ENCODE peak calls at places on chromosomes 13 and 19, in nine cellular contexts. X is neuronal stem cell; G is H1; D is effector memory CD4-positive, alpha-beta T cell; R is CD4-positive, alpha-beta memory T cell; J is left lung; T is astrocyte; I is ascending aorta; S is colonic mucosa. V is an unnamed sample. For H3K36me3, the result is how much of the 10 kb centered on the place peaks cover.

GRCh38 chr13:112992931-112993700 is 24.1 kb downstream of the MCF2L start:
- DNase-seq in T (no peak), J (no peak), X (no peak), R (no peak), S (no peak), I (no peak), G (no peak), D (no peak), V (no peak)

GRCh38 chr19:14826006-14826405 is 9.0 kb downstream of the OR7A5 start:
- DNase-seq in D (no peak), J (no peak), R (no peak), I (no peak), T (no peak), X (no peak), G (no peak), S (no peak), V (no peak)

GRCh38 chr13:111859361-111860105 is 207.4 kb upstream of the SOX1 start:
- DNase-seq in R (no peak), G (peak), S (no peak), T (no peak), D (no peak), J (no peak), X (no peak), I (no peak), V (no peak)

GRCh38 chr13:47033216-47033615 is 136.4 kb upstream of the HTR2A start:
- DNase-seq in G (no peak), X (no peak), I (no peak), T (peak), R (no peak), S (no peak), J (no peak), D (no peak), V (no peak)

GRCh38 chr19:33389574-33390119 is 16.1 kb downstream of the CEBPG start:
- DNase-seq in S (no peak), J (peak), X (no peak), D (no peak), T (no peak), I (no peak), G (no peak), R (no peak), V (no peak)

GRCh38 chr13:111372651-111373425 is 52.4 kb downstream of the TEX29 start:
- DNase-seq in S (no peak), D (no peak), J (no peak), R (no peak), G (peak), X (no peak), I (no peak), T (no peak), V (no peak)

GRCh38 chr19:5090780-5091575 is 122.1 kb downstream of the KDM4B start:
- DNase-seq in D (no peak), J (no peak), G (no peak), T (peak), X (peak), R (no peak), S (no peak), I (peak), V (no peak)

GRCh38 chr19:19535311-19536191 is 2.5 kb upstream of the CILP2 start:
- DNase-seq in R (no peak), S (no peak), I (no peak), X (no peak), T (no peak), D (no peak), J (no peak), G (no peak), V (no peak)

GRCh38 chr13:100875392-100876043 is 200.9 kb upstream of the TMTC4 start:
- DNase-seq in J (no peak), I (no peak), X (no peak), G (no peak), D (no peak), T (peak), S (no peak), R (no peak), V (peak)

GRCh38 chr13:25819856-25820530 is 231.8 kb downstream of the SHISA2 start:
- DNase-seq in S (no peak), I (no peak), J (peak), T (no peak), D (no peak), R (no peak), X (no peak), G (no peak), V (no peak)

GRCh38 chr13:61880576-61881283 is 465.1 kb upstream of the PCDH20 start:
- DNase-seq in T (no peak), J (no peak), G (no peak), I (no peak), X (no peak), R (peak), D (no peak), S (no peak), V (no peak)

GRCh38 chr13:70613295-70613694 is 505.0 kb upstream of the KLHL1 start:
- DNase-seq in J (no peak), G (no peak), D (no peak), S (no peak), T (no peak), X (no peak), R (no peak), I (no peak), V (no peak)

GRCh38 chr19:38617283-38617763 is 430 bp downstream of the MAP4K1 start:
- DNase-seq in T (no peak), X (no peak), D (no peak), I (no peak), G (no peak), S (no peak), J (no peak), R (peak), V (no peak)

GRCh38 chr13:26471807-26472206 is 85.7 kb upstream of the WASF3 start:
- DNase-seq in X (no peak), T (no peak), G (peak), J (no peak), I (no peak), D (no peak), R (no peak), S (no peak), V (no peak)

GRCh38 chr13:114134111-114134943 is 1.9 kb upstream of the RASA3 start:
- DNase-seq in J (no peak), T (no peak), I (peak), R (peak), D (no peak), G (no peak), X (no peak), S (no peak), V (peak)

GRCh38 chr19:3852614-3853254 is 16.1 kb downstream of the ZFR2 start:
- DNase-seq in S (peak), T (peak), R (no peak), I (no peak), J (no peak), X (no peak), D (peak), G (peak), V (no peak)

GRCh38 chr13:106038752-106039151 is 496.7 kb downstream of the EFNB2 start:
- DNase-seq in R (no peak), J (no peak), T (peak), X (no peak), I (no peak), G (no peak), D (no peak), S (no peak), V (no peak)

GRCh38 chr19:50659318-50660082 is 10.3 kb downstream of the C19orf81 start:
- DNase-seq in X (no peak), G (no peak), I (no peak), R (no peak), D (no peak), T (no peak), S (no peak), J (no peak), V (no peak)

GRCh38 chr13:111967572-111968201 is 99.3 kb upstream of the SOX1 start:
- DNase-seq in T (no peak), D (no peak), S (no peak), J (no peak), X (no peak), R (no peak), I (no peak), G (no peak), V (no peak)

GRCh38 chr19:51607077-51607476 is 23.1 kb downstream of the SIGLEC5 start:
- DNase-seq in D (no peak), R (no peak), G (no peak), T (no peak), S (no peak), J (no peak), X (no peak), I (no peak), V (peak)

GRCh38 chr19:51904331-51905165 is at the start of gene ZNF649:
- DNase-seq in R (peak), I (peak), S (peak), J (peak), X (peak), G (peak), D (peak), T (peak), V (peak)

GRCh38 chr13:110869231-110869804 is 45.6 kb downstream of the ANKRD10 start:
- DNase-seq in D (no peak), J (no peak), S (no peak), T (peak), X (no peak), I (no peak), R (no peak), G (no peak), V (no peak)

GRCh38 chr13:46295531-46296464 is 84.1 kb downstream of the LRRC63 start:
- DNase-seq in I (peak), R (peak), J (peak), X (no peak), D (peak), S (no peak), G (no peak), T (peak), V (peak)

GRCh38 chr19:18420931-18421330 is 1.7 kb downstream of the SSBP4 start:
- DNase-seq in X (no peak), G (no peak), R (no peak), T (no peak), D (no peak), I (no peak), J (no peak), S (no peak), V (no peak)

GRCh38 chr19:50508850-50509190 is 2.2 kb downstream of the JOSD2 start:
- DNase-seq in I (no peak), D (no peak), G (no peak), S (no peak), T (no peak), R (no peak), J (no peak), X (no peak), V (no peak)

GRCh38 chr19:46601318-46602224 is at the start of gene CALM3:
- DNase-seq in T (no peak), R (no peak), I (peak), G (no peak), S (no peak), D (no peak), X (no peak), J (no peak), V (no peak)

GRCh38 chr19:10246511-10246910 is 5.5 kb upstream of the MRPL4 start:
- DNase-seq in G (no peak), R (no peak), J (no peak), S (no peak), X (no peak), D (no peak), I (no peak), T (no peak), V (no peak)

GRCh38 chr13:27083183-27083582 is 88.4 kb downstream of the USP12 start:
- DNase-seq in D (no peak), G (no peak), R (no peak), X (no peak), S (no peak), I (no peak), J (no peak), T (no peak), V (no peak)

GRCh38 chr13:36619535-36619934 is 54.3 kb upstream of the SERTM1 start:
- DNase-seq in D (no peak), R (no peak), S (no peak), J (no peak), T (no peak), X (no peak), I (no peak), G (no peak), V (no peak)

GRCh38 chr13:51534075-51534817 is 50.0 kb upstream of the WDFY2 start:
- DNase-seq in J (peak), G (no peak), X (no peak), R (peak), T (no peak), S (no peak), D (peak), I (peak), V (peak)

GRCh38 chr19:5991244-5991838 is 13.4 kb upstream of the RANBP3 start:
- DNase-seq in D (no peak), I (no peak), S (no peak), J (no peak), G (no peak), R (no peak), X (no peak), T (no peak), V (no peak)

DNA sequence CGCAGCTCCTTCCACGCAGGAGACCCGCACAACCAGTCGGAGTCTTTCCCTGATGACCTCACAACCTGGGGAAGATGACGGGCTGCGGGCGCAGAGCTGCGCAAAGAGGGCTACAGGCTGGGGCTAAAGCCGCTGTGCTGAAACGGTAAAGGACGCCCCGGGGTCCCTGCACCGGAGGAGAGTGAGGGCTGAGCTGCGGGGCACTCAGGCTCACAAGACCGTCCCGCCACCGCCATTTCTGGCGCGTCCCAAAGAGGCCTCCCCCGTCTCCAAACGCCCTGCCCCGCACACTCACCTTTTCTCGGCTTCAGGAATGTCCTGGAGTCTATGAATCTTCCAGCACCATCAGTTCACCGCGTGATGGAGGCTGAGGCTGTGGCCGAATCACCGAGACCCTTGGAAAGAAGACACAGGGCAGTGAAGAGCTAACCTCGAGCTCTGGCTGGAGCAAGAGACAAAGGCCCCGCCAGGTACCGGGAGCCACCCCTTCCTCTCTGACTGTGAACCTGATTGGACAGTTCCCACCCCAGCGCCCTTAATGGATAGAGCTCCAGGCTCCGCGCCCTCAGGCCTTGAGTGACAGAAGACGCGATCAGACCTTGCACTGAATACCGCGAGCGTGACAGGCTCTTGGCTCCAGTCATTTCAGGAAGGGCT is 41.8 kb upstream of the ZNF429 start:
- DNase-seq in X (peak), R (no peak), D (no peak), J (peak), S (peak), T (peak), I (no peak), G (peak), V (peak)
- H3K4me3 ChIP-seq in X (peak), R (no peak), D (peak), J (peak), S (peak), T (peak), I (peak), G (peak), V (no peak)

GRCh38 chr19:2079865-2080301 is 16.2 kb downstream of the MOB3A start:
- DNase-seq in D (no peak), I (no peak), X (no peak), T (no peak), S (no peak), J (no peak), R (no peak), G (no peak), V (no peak)

GRCh38 chr19:2081873-2082810 is 14.0 kb downstream of the MOB3A start:
- DNase-seq in I (no peak), G (no peak), T (no peak), S (no peak), R (peak), D (peak), X (no peak), J (peak), V (peak)

GRCh38 chr19:2080336-2080988 is 15.7 kb downstream of the MOB3A start:
- DNase-seq in X (no peak), S (no peak), T (no peak), J (no peak), I (no peak), G (no peak), D (no peak), R (no peak), V (no peak)

GRCh38 chr19:2084993-2085720 is 11.0 kb downstream of the MOB3A start:
- DNase-seq in X (no peak), J (peak), T (peak), I (peak), G (no peak), S (peak), D (peak), R (peak), V (peak)

GRCh38 chr19:2083174-2083854 is 12.8 kb downstream of the MOB3A start:
- DNase-seq in X (no peak), D (peak), J (no peak), T (no peak), R (peak), I (no peak), S (no peak), G (no peak), V (peak)
- H3K36me3 ChIP-seq in X (half or more), D (under half), J (half or more), T (under half), R (under half), I (under half), S (under half), G (under half), V (under half)

GRCh38 chr13:30355839-30356238 is 48.5 kb upstream of the KATNAL1 start:
- DNase-seq in I (no peak), R (no peak), S (no peak), X (no peak), J (no peak), G (no peak), D (no peak), T (no peak), V (no peak)
- H3K4me3 ChIP-seq in I (no peak), R (no peak), S (no peak), X (no peak), J (no peak), G (no peak), D (no peak), T (no peak), V (no peak)

GRCh38 chr19:11247934-11248333 is 8.5 kb downstream of the ANGPTL8 start:
- DNase-seq in T (no peak), I (no peak), R (no peak), G (no peak), D (no peak), X (no peak), S (no peak), J (no peak), V (no peak)
- H3K36me3 ChIP-seq in T (under half), I (under half), R (under half), G (under half), D (under half), X (half or more), S (under half), J (half or more), V (under half)

DNA sequence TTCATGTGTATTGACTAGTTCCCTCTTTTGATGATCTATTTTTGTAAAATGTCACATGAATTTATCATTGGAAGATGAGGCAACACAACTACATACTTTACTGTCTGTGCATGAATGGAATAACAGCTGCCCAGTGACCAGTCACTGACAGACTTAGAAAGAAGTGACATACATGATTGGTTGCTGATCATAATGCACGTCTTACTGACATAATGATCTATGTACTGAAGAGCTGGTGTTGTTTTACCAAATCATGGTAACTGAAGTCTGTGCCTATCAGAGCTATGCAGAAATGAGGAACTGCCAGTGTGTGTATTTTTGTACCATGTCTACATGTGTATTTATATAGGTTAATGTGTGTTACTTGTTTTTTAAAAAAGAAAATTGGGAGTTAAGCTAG is 26.5 kb downstream of the GPR18 start:
- DNase-seq in G (no peak), R (no peak), T (no peak), I (no peak), D (no peak), X (no peak), J (no peak), S (no peak), V (no peak)
- H3K4me3 ChIP-seq in G (no peak), R (no peak), T (no peak), I (no peak), D (no peak), X (no peak), J (no peak), S (no peak), V (no peak)

DNA sequence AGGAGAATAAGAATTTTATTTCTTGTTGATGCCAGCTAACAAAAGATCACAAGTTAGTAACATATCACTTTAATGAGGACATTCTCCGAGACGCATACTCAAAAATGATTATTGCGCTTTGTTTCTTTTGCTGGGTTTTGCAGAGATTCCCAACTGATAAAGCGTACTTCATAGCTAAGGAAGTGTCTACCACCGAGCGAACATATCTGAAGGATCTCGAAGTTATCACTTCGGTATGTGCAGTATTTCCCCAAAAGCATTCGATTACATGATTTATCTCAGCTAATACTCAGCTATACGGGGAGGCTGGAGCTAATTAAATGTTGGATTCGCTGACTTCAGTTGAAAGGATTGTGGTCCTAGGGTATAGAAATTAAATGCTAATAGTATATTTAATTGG is 166.3 kb downstream of the STK24 start:
- DNase-seq in G (no peak), T (no peak), R (no peak), I (no peak), J (no peak), S (no peak), X (no peak), D (no peak), V (no peak)
- H3K36me3 ChIP-seq in G (under half), T (under half), R (under half), I (under half), J (under half), S (under half), X (half or more), D (under half), V (under half)

DNA sequence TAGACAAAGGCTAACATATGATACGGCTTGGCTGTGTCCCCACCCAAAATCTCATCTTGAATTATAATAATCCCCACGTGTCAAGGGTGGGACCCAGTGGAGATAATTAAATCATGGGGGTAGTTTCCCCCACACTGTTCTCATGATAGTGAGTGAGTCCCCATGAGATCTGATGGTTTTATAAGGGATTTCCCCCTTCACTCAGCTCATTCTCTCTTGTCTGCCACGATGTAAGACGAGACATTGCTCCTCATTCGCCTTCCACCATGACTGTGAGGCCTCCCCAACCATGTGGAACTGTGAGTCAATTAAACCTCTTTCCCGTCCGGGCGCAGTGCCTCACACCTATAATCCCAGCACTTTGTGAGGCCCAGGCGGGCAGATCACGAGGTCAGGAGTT is 143.5 kb downstream of the RXFP2 start:
- DNase-seq in J (no peak), D (no peak), S (no peak), R (no peak), I (no peak), G (no peak), T (no peak), X (no peak), V (no peak)
- H3K4me3 ChIP-seq in J (no peak), D (no peak), S (no peak), R (no peak), I (no peak), G (no peak), T (no peak), X (no peak), V (no peak)

V was measured in GM06990.